ENCODE peak calls at places on chromosomes 1 and 21, in six cellular contexts. L, G, A, H, Q and N are unnamed samples.

GRCh38 chr1:178614286-178614685 is 101.4 kb downstream of the TEX35 start:
- DNase-seq in L (no peak), G (no peak), A (peak), H (no peak), Q (no peak), N (no peak)

GRCh38 chr1:87203890-87204289 is 124.8 kb upstream of the LMO4 start:
- DNase-seq in L (peak), G (no peak), A (no peak), H (no peak), Q (no peak), N (no peak)

GRCh38 chr1:79929356-79929755 is 922.8 kb upstream of the ADGRL4 start:
- DNase-seq in L (no peak), G (no peak), A (no peak), H (no peak), Q (no peak), N (no peak)

GRCh38 chr1:179178965-179179364 is 50.5 kb downstream of the ABL2 start:
- DNase-seq in L (peak), G (no peak), A (no peak), H (no peak), Q (no peak), N (no peak)

GRCh38 chr1:221620437-221621384 is 121.2 kb downstream of the DUSP10 start:
- DNase-seq in L (no peak), G (no peak), A (no peak), H (no peak), Q (no peak), N (no peak)

GRCh38 chr1:5941671-5942070 is 50.6 kb downstream of the NPHP4 start:
- DNase-seq in L (no peak), G (no peak), A (no peak), H (no peak), Q (no peak), N (no peak)

GRCh38 chr1:152050886-152051764 is 14.3 kb upstream of the S100A11 start:
- DNase-seq in L (no peak), G (no peak), A (no peak), H (no peak), Q (no peak), N (no peak)

GRCh38 chr1:77316966-77317365 is 35.1 kb downstream of the AK5 start:
- DNase-seq in L (no peak), G (no peak), A (no peak), H (no peak), Q (no peak), N (no peak)

GRCh38 chr21:39189857-39190604 is 6.8 kb upstream of the PSMG1 start:
- DNase-seq in L (no peak), G (no peak), A (no peak), H (no peak), Q (no peak), N (no peak)

GRCh38 chr21:33199516-33200217 is 30.1 kb upstream of the IFNAR2 start:
- DNase-seq in L (peak), G (peak), A (peak), H (peak), Q (peak), N (peak)

GRCh38 chr1:43349594-43350306 is 9.0 kb upstream of the CDC20 start:
- DNase-seq in L (no peak), G (no peak), A (peak), H (no peak), Q (no peak), N (no peak)

GRCh38 chr1:226903819-226904710 is 33.6 kb downstream of the PSEN2 start:
- DNase-seq in L (no peak), G (no peak), A (no peak), H (no peak), Q (no peak), N (no peak)

GRCh38 chr1:183022202-183023145 is 746 bp upstream of the LAMC1 start:
- DNase-seq in L (peak), G (peak), A (peak), H (no peak), Q (no peak), N (peak)

GRCh38 chr1:231020816-231021215 is 19.2 kb downstream of the FAM89A start:
- DNase-seq in L (no peak), G (no peak), A (no peak), H (no peak), Q (no peak), N (no peak)

GRCh38 chr1:218823291-218823900 is 350.3 kb upstream of the LYPLAL1 start:
- DNase-seq in L (peak), G (no peak), A (no peak), H (no peak), Q (no peak), N (no peak)

GRCh38 chr1:208497866-208498541 is 253.8 kb upstream of the PLXNA2 start:
- DNase-seq in L (no peak), G (no peak), A (no peak), H (no peak), Q (no peak), N (no peak)

GRCh38 chr21:38959686-38960049 is 153.9 kb downstream of the ETS2 start:
- DNase-seq in L (no peak), G (no peak), A (no peak), H (no peak), Q (no peak), N (no peak)

GRCh38 chr1:27940297-27940696 is 5.5 kb downstream of the SMPDL3B start:
- DNase-seq in L (no peak), G (peak), A (peak), H (peak), Q (peak), N (peak)

GRCh38 chr1:47593001-47593568 is 155.2 kb downstream of the FOXD2 start:
- DNase-seq in L (no peak), G (no peak), A (no peak), H (no peak), Q (no peak), N (no peak)

GRCh38 chr1:21261551-21262281 is 28.5 kb downstream of the ECE1 start:
- DNase-seq in L (peak), G (peak), A (peak), H (no peak), Q (no peak), N (no peak)

GRCh38 chr1:165768513-165769394 is at the start of gene TMCO1:
- DNase-seq in L (peak), G (peak), A (peak), H (peak), Q (peak), N (peak)

GRCh38 chr21:31894441-31894840 is 21.6 kb downstream of the HUNK start:
- DNase-seq in L (no peak), G (no peak), A (no peak), H (no peak), Q (no peak), N (no peak)

GRCh38 chr1:189211742-189212141 is 1265.9 kb downstream of the BRINP3 start:
- DNase-seq in L (no peak), G (no peak), A (no peak), H (no peak), Q (no peak), N (no peak)

GRCh38 chr1:109617291-109617801 is 2.1 kb downstream of the GNAT2 start:
- DNase-seq in L (peak), G (no peak), A (no peak), H (no peak), Q (no peak), N (no peak)

GRCh38 chr1:209689484-209689883 is 14.3 kb downstream of the G0S2 start:
- DNase-seq in L (no peak), G (no peak), A (no peak), H (no peak), Q (no peak), N (no peak)

GRCh38 chr21:14215971-14216621 is at the start of gene RBM11:
- DNase-seq in L (no peak), G (peak), A (peak), H (peak), Q (peak), N (peak)

GRCh38 chr1:226512076-226512728 is 36.4 kb upstream of the STUM start:
- DNase-seq in L (no peak), G (no peak), A (no peak), H (no peak), Q (no peak), N (no peak)

GRCh38 chr1:114015075-114015474 is 35.8 kb downstream of the OLFML3 start:
- DNase-seq in L (no peak), G (no peak), A (no peak), H (no peak), Q (no peak), N (no peak)

GRCh38 chr1:229578168-229579100 is 19.9 kb upstream of the ABCB10 start:
- DNase-seq in L (no peak), G (no peak), A (no peak), H (no peak), Q (no peak), N (no peak)

GRCh38 chr1:218557731-218558130 is 212.6 kb downstream of the TGFB2 start:
- DNase-seq in L (no peak), G (no peak), A (no peak), H (no peak), Q (no peak), N (no peak)

GRCh38 chr1:143698016-143698415 is 273.8 kb downstream of the FAM72C start:
- DNase-seq in L (no peak), G (peak), A (peak), H (no peak), Q (no peak), N (no peak)

GRCh38 chr21:44846485-44847260 is 26.8 kb downstream of the PTTG1IP start:
- DNase-seq in L (peak), G (peak), A (peak), H (no peak), Q (no peak), N (peak)

GRCh38 chr1:234256359-234256758 is 116.9 kb upstream of the COA6 start:
- DNase-seq in L (no peak), G (peak), A (peak), H (no peak), Q (no peak), N (no peak)

GRCh38 chr1:25458550-25459298 is 28.0 kb downstream of the MACO1 start:
- DNase-seq in L (no peak), G (no peak), A (no peak), H (no peak), Q (no peak), N (no peak)